ENCODE peak calls at places on chromosome 17, in five cellular contexts. One of them, this sample, is unnamed.

GRCh38 chr17:13157656-13158055 is 139.8 kb upstream of the ELAC2 start:
- DNase-seq in hypothalamus: no peak
- DNase-seq in stimulated activated CD8-positive, alpha-beta memory T cell treated with anti-CD3 and anti-CD28 coated beads, Interleukin-7, amount 100 ng/mL, for 4 hours: no peak
- DNase-seq in IMR-90: no peak
- DNase-seq in WTC11: no peak
- DNase-seq in this sample: no peak

GRCh38 chr17:29390856-29391631 is 881 bp downstream of the TAOK1 start:
- DNase-seq in hypothalamus: peak; percentile 33
- DNase-seq in stimulated activated CD8-positive, alpha-beta memory T cell treated with anti-CD3 and anti-CD28 coated beads, Interleukin-7, amount 100 ng/mL, for 4 hours: no peak
- DNase-seq in IMR-90: peak; percentile 42
- DNase-seq in WTC11: peak; percentile 61
- DNase-seq in this sample: no peak

GRCh38 chr17:62644487-62645173 is 17.2 kb downstream of the MRC2 start:
- DNase-seq in hypothalamus: no peak
- DNase-seq in stimulated activated CD8-positive, alpha-beta memory T cell treated with anti-CD3 and anti-CD28 coated beads, Interleukin-7, amount 100 ng/mL, for 4 hours: no peak
- DNase-seq in IMR-90: no peak
- DNase-seq in WTC11: peak; percentile 33
- DNase-seq in this sample: no peak

GRCh38 chr17:75047398-75048098 is 523 bp downstream of the KCTD2 start:
- DNase-seq in hypothalamus: peak; percentile 34
- DNase-seq in stimulated activated CD8-positive, alpha-beta memory T cell treated with anti-CD3 and anti-CD28 coated beads, Interleukin-7, amount 100 ng/mL, for 4 hours: no peak
- DNase-seq in IMR-90: no peak
- DNase-seq in WTC11: peak; percentile 44
- DNase-seq in this sample: no peak

GRCh38 chr17:79026345-79027273 is 2.6 kb downstream of the C1QTNF1 start:
- DNase-seq in hypothalamus: no peak
- DNase-seq in stimulated activated CD8-positive, alpha-beta memory T cell treated with anti-CD3 and anti-CD28 coated beads, Interleukin-7, amount 100 ng/mL, for 4 hours: no peak
- DNase-seq in IMR-90: peak; percentile 68
- DNase-seq in WTC11: no peak
- DNase-seq in this sample: no peak

GRCh38 chr17:75315541-75316243 is 26.5 kb upstream of the SLC25A19 start:
- DNase-seq in hypothalamus: no peak
- DNase-seq in stimulated activated CD8-positive, alpha-beta memory T cell treated with anti-CD3 and anti-CD28 coated beads, Interleukin-7, amount 100 ng/mL, for 4 hours: no peak
- DNase-seq in IMR-90: peak; percentile 47
- DNase-seq in WTC11: no peak
- DNase-seq in this sample: no peak

GRCh38 chr17:16107165-16107770 is 107.6 kb downstream of the TTC19 start:
- DNase-seq in hypothalamus: no peak
- DNase-seq in stimulated activated CD8-positive, alpha-beta memory T cell treated with anti-CD3 and anti-CD28 coated beads, Interleukin-7, amount 100 ng/mL, for 4 hours: no peak
- DNase-seq in IMR-90: no peak
- DNase-seq in WTC11: no peak
- DNase-seq in this sample: no peak

GRCh38 chr17:41013181-41013580 is 4.3 kb upstream of the KRTAP3-1 start:
- DNase-seq in hypothalamus: no peak
- DNase-seq in stimulated activated CD8-positive, alpha-beta memory T cell treated with anti-CD3 and anti-CD28 coated beads, Interleukin-7, amount 100 ng/mL, for 4 hours: no peak
- DNase-seq in IMR-90: no peak
- DNase-seq in WTC11: no peak
- DNase-seq in this sample: no peak

GRCh38 chr17:57875109-57876022 is 25.5 kb upstream of the MRPS23 start:
- DNase-seq in hypothalamus: peak; percentile 83
- DNase-seq in stimulated activated CD8-positive, alpha-beta memory T cell treated with anti-CD3 and anti-CD28 coated beads, Interleukin-7, amount 100 ng/mL, for 4 hours: no peak
- DNase-seq in IMR-90: peak; percentile 99
- DNase-seq in WTC11: peak; percentile 69
- DNase-seq in this sample: no peak

GRCh38 chr17:39605492-39606433 is 2.0 kb downstream of the NEUROD2 start:
- DNase-seq in hypothalamus: no peak
- DNase-seq in stimulated activated CD8-positive, alpha-beta memory T cell treated with anti-CD3 and anti-CD28 coated beads, Interleukin-7, amount 100 ng/mL, for 4 hours: no peak
- DNase-seq in IMR-90: no peak
- DNase-seq in WTC11: peak; percentile 48
- DNase-seq in this sample: no peak

GRCh38 chr17:1908699-1909309 is 79.0 kb downstream of the RPA1 start:
- DNase-seq in hypothalamus: peak; percentile 42
- DNase-seq in stimulated activated CD8-positive, alpha-beta memory T cell treated with anti-CD3 and anti-CD28 coated beads, Interleukin-7, amount 100 ng/mL, for 4 hours: no peak
- DNase-seq in IMR-90: peak; percentile 73
- DNase-seq in WTC11: peak; percentile 69
- DNase-seq in this sample: no peak

GRCh38 chr17:82497483-82498405 is 21.8 kb upstream of the FOXK2 start:
- DNase-seq in hypothalamus: peak; percentile 41
- DNase-seq in stimulated activated CD8-positive, alpha-beta memory T cell treated with anti-CD3 and anti-CD28 coated beads, Interleukin-7, amount 100 ng/mL, for 4 hours: no peak
- DNase-seq in IMR-90: peak; percentile 82
- DNase-seq in WTC11: peak; percentile 47
- DNase-seq in this sample: no peak

GRCh38 chr17:49995055-49995738 is at the start of gene DLX3:
- DNase-seq in hypothalamus: peak; percentile 14
- DNase-seq in stimulated activated CD8-positive, alpha-beta memory T cell treated with anti-CD3 and anti-CD28 coated beads, Interleukin-7, amount 100 ng/mL, for 4 hours: no peak
- DNase-seq in IMR-90: peak; percentile 62
- DNase-seq in WTC11: peak; percentile 88
- DNase-seq in this sample: no peak

GRCh38 chr17:10261098-10261497 is 62.7 kb upstream of the GAS7 start:
- DNase-seq in hypothalamus: no peak
- DNase-seq in stimulated activated CD8-positive, alpha-beta memory T cell treated with anti-CD3 and anti-CD28 coated beads, Interleukin-7, amount 100 ng/mL, for 4 hours: no peak
- DNase-seq in IMR-90: no peak
- DNase-seq in WTC11: no peak
- DNase-seq in this sample: no peak

GRCh38 chr17:82449883-82450356 is 632 bp downstream of the CYBC1 start:
- DNase-seq in hypothalamus: no peak
- DNase-seq in stimulated activated CD8-positive, alpha-beta memory T cell treated with anti-CD3 and anti-CD28 coated beads, Interleukin-7, amount 100 ng/mL, for 4 hours: no peak
- DNase-seq in IMR-90: no peak
- DNase-seq in WTC11: no peak
- DNase-seq in this sample: no peak

GRCh38 chr17:74859439-74860228 is at the start of gene GRIN2C:
- DNase-seq in hypothalamus: no peak
- DNase-seq in stimulated activated CD8-positive, alpha-beta memory T cell treated with anti-CD3 and anti-CD28 coated beads, Interleukin-7, amount 100 ng/mL, for 4 hours: no peak
- DNase-seq in IMR-90: no peak
- DNase-seq in WTC11: no peak
- DNase-seq in this sample: no peak

GRCh38 chr17:66717680-66718079 is 117.2 kb upstream of the CACNG5 start:
- DNase-seq in hypothalamus: no peak
- DNase-seq in stimulated activated CD8-positive, alpha-beta memory T cell treated with anti-CD3 and anti-CD28 coated beads, Interleukin-7, amount 100 ng/mL, for 4 hours: no peak
- DNase-seq in IMR-90: peak; percentile 12
- DNase-seq in WTC11: no peak
- DNase-seq in this sample: no peak

GRCh38 chr17:80938556-80938955 is 53.1 kb upstream of the CHMP6 start:
- DNase-seq in hypothalamus: no peak
- DNase-seq in stimulated activated CD8-positive, alpha-beta memory T cell treated with anti-CD3 and anti-CD28 coated beads, Interleukin-7, amount 100 ng/mL, for 4 hours: no peak
- DNase-seq in IMR-90: no peak
- DNase-seq in WTC11: no peak
- DNase-seq in this sample: no peak

GRCh38 chr17:5701371-5701770 is 117.1 kb upstream of the NLRP1 start:
- DNase-seq in hypothalamus: no peak
- DNase-seq in stimulated activated CD8-positive, alpha-beta memory T cell treated with anti-CD3 and anti-CD28 coated beads, Interleukin-7, amount 100 ng/mL, for 4 hours: no peak
- DNase-seq in IMR-90: no peak
- DNase-seq in WTC11: no peak
- DNase-seq in this sample: no peak

GRCh38 chr17:81866440-81867122 is 4.6 kb downstream of the ARHGDIA start:
- DNase-seq in hypothalamus: no peak
- DNase-seq in stimulated activated CD8-positive, alpha-beta memory T cell treated with anti-CD3 and anti-CD28 coated beads, Interleukin-7, amount 100 ng/mL, for 4 hours: no peak
- DNase-seq in IMR-90: no peak
- DNase-seq in WTC11: no peak
- DNase-seq in this sample: no peak

GRCh38 chr17:39208893-39209292 is 8.8 kb downstream of the RPL19 start:
- DNase-seq in hypothalamus: peak; percentile 51
- DNase-seq in stimulated activated CD8-positive, alpha-beta memory T cell treated with anti-CD3 and anti-CD28 coated beads, Interleukin-7, amount 100 ng/mL, for 4 hours: no peak
- DNase-seq in IMR-90: no peak
- DNase-seq in WTC11: no peak
- DNase-seq in this sample: no peak

GRCh38 chr17:33016920-33017319 is 25.3 kb downstream of the SPACA3 start:
- DNase-seq in hypothalamus: no peak
- DNase-seq in stimulated activated CD8-positive, alpha-beta memory T cell treated with anti-CD3 and anti-CD28 coated beads, Interleukin-7, amount 100 ng/mL, for 4 hours: no peak
- DNase-seq in IMR-90: no peak
- DNase-seq in WTC11: no peak
- DNase-seq in this sample: no peak

GRCh38 chr17:67260051-67260987 is 15.3 kb upstream of the HELZ start:
- DNase-seq in hypothalamus: no peak
- DNase-seq in stimulated activated CD8-positive, alpha-beta memory T cell treated with anti-CD3 and anti-CD28 coated beads, Interleukin-7, amount 100 ng/mL, for 4 hours: no peak
- DNase-seq in IMR-90: peak; percentile 75
- DNase-seq in WTC11: no peak
- DNase-seq in this sample: no peak

GRCh38 chr17:66777689-66778225 is 57.2 kb upstream of the CACNG5 start:
- DNase-seq in hypothalamus: no peak
- DNase-seq in stimulated activated CD8-positive, alpha-beta memory T cell treated with anti-CD3 and anti-CD28 coated beads, Interleukin-7, amount 100 ng/mL, for 4 hours: no peak
- DNase-seq in IMR-90: peak; percentile 44
- DNase-seq in WTC11: peak; percentile 80
- DNase-seq in this sample: no peak

GRCh38 chr17:8060274-8060673 is 21.4 kb downstream of the ALOX15B start:
- DNase-seq in hypothalamus: peak; percentile 34
- DNase-seq in stimulated activated CD8-positive, alpha-beta memory T cell treated with anti-CD3 and anti-CD28 coated beads, Interleukin-7, amount 100 ng/mL, for 4 hours: peak; percentile 47
- DNase-seq in IMR-90: peak; percentile 65
- DNase-seq in WTC11: peak; percentile 60
- DNase-seq in this sample: peak; percentile 39